ENCODE peak calls at places on chromosomes 12 and 14, in four cellular contexts. One of them, this sample, is unnamed.

GRCh38 chr14:101444116-101444515 is 117.2 kb upstream of the DIO3 start:
- DNase-seq in fibroblast of the conjunctiva: no peak
- DNase-seq in T-helper 2 cell: no peak
- DNase-seq in NCI-H774: no peak
- DNase-seq in this sample: no peak

GRCh38 chr14:101249676-101250036 is 311.6 kb upstream of the DIO3 start:
- DNase-seq in fibroblast of the conjunctiva: no peak
- DNase-seq in T-helper 2 cell: no peak
- DNase-seq in NCI-H774: no peak
- DNase-seq in this sample: no peak

GRCh38 chr12:12683298-12683697 is 12.7 kb downstream of the GPR19 start:
- DNase-seq in fibroblast of the conjunctiva: no peak
- DNase-seq in T-helper 2 cell: no peak
- DNase-seq in NCI-H774: no peak
- DNase-seq in this sample: no peak

GRCh38 chr12:49824886-49825285 is 3.3 kb downstream of the NCKAP5L start:
- DNase-seq in fibroblast of the conjunctiva: no peak
- DNase-seq in T-helper 2 cell: no peak
- DNase-seq in NCI-H774: no peak
- DNase-seq in this sample: peak

GRCh38 chr12:106094304-106094703 is 44.5 kb downstream of the NUAK1 start:
- DNase-seq in fibroblast of the conjunctiva: no peak
- DNase-seq in T-helper 2 cell: no peak
- DNase-seq in NCI-H774: no peak
- DNase-seq in this sample: no peak

GRCh38 chr14:47040490-47040889 is 388.9 kb upstream of the RPL10L start:
- DNase-seq in fibroblast of the conjunctiva: no peak
- DNase-seq in T-helper 2 cell: no peak
- DNase-seq in NCI-H774: no peak
- DNase-seq in this sample: peak

GRCh38 chr14:85675957-85676356 is 146.0 kb downstream of the FLRT2 start:
- DNase-seq in fibroblast of the conjunctiva: peak
- DNase-seq in T-helper 2 cell: no peak
- DNase-seq in NCI-H774: no peak
- DNase-seq in this sample: no peak

GRCh38 chr14:30621354-30621953 is 665 bp upstream of the SCFD1 start:
- DNase-seq in fibroblast of the conjunctiva: no peak
- DNase-seq in T-helper 2 cell: no peak
- DNase-seq in NCI-H774: no peak
- DNase-seq in this sample: no peak

GRCh38 chr12:120474092-120474960 is 4.8 kb upstream of the SRSF9 start:
- DNase-seq in fibroblast of the conjunctiva: no peak
- DNase-seq in T-helper 2 cell: no peak
- DNase-seq in NCI-H774: no peak
- DNase-seq in this sample: no peak

GRCh38 chr14:100580316-100581227 is 6.6 kb downstream of the BEGAIN start:
- DNase-seq in fibroblast of the conjunctiva: no peak
- DNase-seq in T-helper 2 cell: no peak
- DNase-seq in NCI-H774: no peak
- DNase-seq in this sample: no peak